ENCODE peak calls at places on chromosomes 4 and X, in seven cellular contexts. L, Z, S, C, K, U and A are unnamed samples.

GRCh38 chr4:1408418-1408817 is 2.2 kb upstream of the NKX1-1 start:
- DNase-seq in C (no peak), U (no peak), K (peak; percentile 69), Z (no peak), L (no peak), S (no peak), A (no peak)

GRCh38 chr4:10734697-10735096 is 50.1 kb upstream of the CLNK start:
- DNase-seq in S (no peak), C (no peak), Z (no peak), L (no peak), U (no peak), K (no peak), A (no peak)

GRCh38 chr4:89586318-89586717 is 250.6 kb downstream of the SNCA start:
- DNase-seq in S (no peak), K (no peak), U (no peak), Z (no peak), L (no peak), C (peak; percentile 6), A (no peak)

GRCh38 chr4:19739101-19739651 is 512.5 kb upstream of the SLIT2 start:
- DNase-seq in K (no peak), C (peak; percentile 85), Z (peak; percentile 95), S (peak; percentile 89), U (no peak), L (peak; percentile 78), A (peak; percentile 49)

GRCh38 chr4:113979157-113979972 is at the start of gene ARSJ:
- DNase-seq in U (peak; percentile 54), Z (peak; percentile 88), S (peak; percentile 75), L (peak; percentile 80), C (peak; percentile 91), K (peak; percentile 93), A (peak; percentile 67)

GRCh38 chrX:153768311-153769157 is 4.5 kb downstream of the PLXNB3 start:
- DNase-seq in C (no peak), L (no peak), U (peak; percentile 7), K (peak; percentile 53), S (no peak), Z (no peak), A (no peak)

GRCh38 chr4:37737456-37737855 is 51.3 kb upstream of the RELL1 start:
- DNase-seq in U (no peak), Z (peak; percentile 52), S (peak; percentile 78), L (peak; percentile 47), K (no peak), C (peak; percentile 69), A (peak; percentile 38)

GRCh38 chr4:75630174-75630931 is at the start of gene CDKL2:
- DNase-seq in L (peak; percentile 36), Z (peak; percentile 62), C (peak; percentile 89), K (peak; percentile 95), S (peak; percentile 89), U (peak; percentile 96), A (peak; percentile 93)

GRCh38 chrX:40434947-40435346 is 145.8 kb upstream of the ATP6AP2 start:
- DNase-seq in S (no peak), U (no peak), L (peak; percentile 62), K (peak; percentile 28), C (peak; percentile 4), Z (peak; percentile 25), A (no peak)

GRCh38 chr4:124710911-124711310 is 1.6 kb downstream of the ANKRD50 start:
- DNase-seq in U (no peak), S (no peak), L (peak; percentile 28), K (no peak), C (peak; percentile 57), Z (peak; percentile 29), A (no peak)

GRCh38 chr4:40579983-40580382 is 49.7 kb downstream of the RBM47 start:
- DNase-seq in S (peak; percentile 92), C (peak; percentile 38), Z (peak; percentile 78), K (no peak), U (no peak), L (peak; percentile 84), A (peak; percentile 49)

GRCh38 chr4:1211371-1211770 is 37.6 kb downstream of the CTBP1 start:
- DNase-seq in K (peak; percentile 69), U (peak; percentile 3), Z (no peak), S (no peak), L (no peak), C (no peak), A (no peak)

GRCh38 chr4:21205821-21206531 is 505.7 kb downstream of the PACRGL start:
- DNase-seq in C (no peak), U (no peak), L (no peak), K (no peak), Z (no peak), S (no peak), A (no peak)

GRCh38 chrX:106404512-106404911 is 207.3 kb upstream of the RADX start:
- DNase-seq in U (no peak), S (peak; percentile 55), K (no peak), C (peak; percentile 6), L (no peak), Z (no peak), A (peak; percentile 11)

GRCh38 chr4:144703494-144703893 is 57.5 kb downstream of the HHIP start:
- DNase-seq in K (peak; percentile 18), S (no peak), L (no peak), Z (no peak), U (no peak), C (no peak), A (no peak)

GRCh38 chr4:171519457-171519856 is 293.7 kb upstream of the GALNTL6 start:
- DNase-seq in L (no peak), Z (no peak), C (no peak), S (no peak), K (no peak), U (no peak), A (no peak)

GRCh38 chr4:3440979-3441500 is 728 bp upstream of the HGFAC start:
- DNase-seq in Z (no peak), S (peak; percentile 66), K (peak; percentile 70), L (peak; percentile 26), U (no peak), C (peak; percentile 52), A (peak; percentile 42)

GRCh38 chr4:89171176-89171575 is 59.8 kb downstream of the TIGD2 start:
- DNase-seq in C (no peak), K (no peak), Z (no peak), S (no peak), U (no peak), L (no peak), A (no peak)

GRCh38 chrX:153681175-153681574 is 6.6 kb upstream of the SLC6A8 start:
- DNase-seq in K (no peak), S (no peak), Z (no peak), U (no peak), C (no peak), L (no peak), A (no peak)

GRCh38 chrX:137428251-137428661 is 137.7 kb upstream of the ZIC3 start:
- DNase-seq in C (no peak), S (no peak), Z (no peak), U (no peak), L (no peak), K (peak; percentile 61), A (no peak)

DNA sequence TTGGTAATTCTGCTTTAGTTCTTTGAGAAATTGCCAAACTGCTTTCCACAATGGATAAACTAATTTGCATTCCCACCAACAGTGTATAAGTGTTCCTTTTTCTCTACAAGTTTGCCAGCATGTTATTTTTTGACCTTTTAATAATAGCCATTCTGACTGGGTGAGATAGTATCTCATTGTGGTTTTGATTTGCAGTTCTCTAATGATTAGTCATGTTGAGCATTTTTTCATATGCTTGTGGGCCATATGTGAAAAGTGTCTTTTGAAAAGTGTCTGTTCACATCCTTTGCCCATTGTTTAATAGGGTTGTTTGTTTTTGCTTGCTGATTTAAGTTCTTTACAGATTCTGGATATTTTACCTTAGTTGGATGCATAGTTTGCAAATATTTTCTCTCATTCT is 25.9 kb downstream of the ENPEP start:
- DNase-seq in L (peak; percentile 40), U (no peak), Z (peak; percentile 35), S (no peak), C (peak; percentile 51), K (no peak), A (no peak)
- TF ChIP-seq CTCF in L (no peak), U (no peak), Z (no peak), S (no peak), C (no peak), K (no peak), A (no peak)

DNA sequence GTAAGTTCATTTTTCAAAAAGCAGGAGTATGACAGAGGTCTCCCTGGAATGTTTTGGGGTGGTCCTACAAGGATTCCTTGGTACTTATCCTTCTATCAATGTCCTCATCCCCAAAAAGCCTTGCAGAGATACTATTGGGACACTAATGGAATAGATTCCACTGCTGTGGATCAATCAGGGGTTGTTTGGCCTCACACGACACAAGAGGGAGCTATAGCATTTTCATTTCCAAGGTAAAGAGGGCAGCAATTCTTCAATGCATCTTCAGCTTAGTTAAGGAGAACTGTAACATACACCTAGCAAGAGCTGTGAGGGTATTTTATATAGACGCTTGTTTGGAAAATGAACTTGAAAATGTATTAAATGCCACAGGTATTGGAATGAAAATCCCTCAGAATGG is 50.9 kb downstream of the USP26 start:
- DNase-seq in S (peak; percentile 50), Z (peak; percentile 8), C (peak; percentile 0), L (peak; percentile 0), K (no peak), U (no peak), A (peak; percentile 8)
- TF ChIP-seq CTCF in S (peak; percentile 52), Z (peak; percentile 42), C (no peak), L (peak; percentile 5), K (no peak), U (peak; percentile 36), A (no peak)

DNA sequence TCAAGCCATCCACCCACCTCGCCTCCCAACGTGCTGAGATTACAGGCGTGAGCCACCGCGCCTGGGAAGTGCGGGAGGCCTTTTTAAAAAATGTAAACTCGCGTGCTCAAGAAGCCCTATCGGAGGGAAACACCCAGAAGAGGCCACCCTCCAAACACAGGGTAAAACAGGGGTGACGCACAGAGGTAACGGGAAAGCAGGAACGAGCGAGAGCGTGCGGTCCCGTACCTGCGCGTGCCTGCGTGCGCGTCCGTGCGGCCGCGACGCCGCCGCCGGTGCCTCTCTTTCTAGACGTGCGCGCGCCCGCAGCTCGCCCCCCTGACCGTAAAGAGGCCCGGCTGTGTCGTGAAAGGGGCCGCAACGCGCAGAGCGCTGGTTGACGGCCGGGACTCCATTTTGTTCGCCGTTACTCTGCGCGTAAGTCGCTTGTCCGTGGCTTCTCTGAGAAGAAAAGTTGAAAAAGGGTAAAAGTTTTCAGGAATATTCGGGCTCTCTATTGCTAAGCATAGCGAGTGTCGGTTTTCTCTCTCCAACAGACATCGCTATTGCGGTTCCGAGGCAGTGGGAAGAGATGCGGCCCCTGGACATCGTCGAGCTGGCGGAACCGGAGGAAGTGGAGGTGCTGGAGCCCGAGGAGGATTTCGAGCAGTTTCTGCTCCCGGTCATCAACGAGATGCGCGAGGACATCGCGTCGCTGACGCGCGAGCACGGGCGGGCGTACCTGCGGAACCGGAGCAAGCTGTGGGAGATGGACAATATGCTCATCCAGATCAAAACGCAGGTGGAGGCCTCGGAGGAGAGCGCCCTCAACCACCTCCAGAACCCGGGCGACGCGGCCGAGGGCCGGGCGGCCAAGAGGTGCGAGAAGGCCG is at the start of gene MRFAP1:
- DNase-seq in K (peak; percentile 99), Z (peak; percentile 97), C (peak; percentile 99), S (peak; percentile 98), L (peak; percentile 94), U (peak; percentile 95), A (peak; percentile 92)
- TF ChIP-seq CTCF in K (no peak), Z (no peak), C (no peak), S (no peak), L (no peak), U (no peak), A (no peak)

DNA sequence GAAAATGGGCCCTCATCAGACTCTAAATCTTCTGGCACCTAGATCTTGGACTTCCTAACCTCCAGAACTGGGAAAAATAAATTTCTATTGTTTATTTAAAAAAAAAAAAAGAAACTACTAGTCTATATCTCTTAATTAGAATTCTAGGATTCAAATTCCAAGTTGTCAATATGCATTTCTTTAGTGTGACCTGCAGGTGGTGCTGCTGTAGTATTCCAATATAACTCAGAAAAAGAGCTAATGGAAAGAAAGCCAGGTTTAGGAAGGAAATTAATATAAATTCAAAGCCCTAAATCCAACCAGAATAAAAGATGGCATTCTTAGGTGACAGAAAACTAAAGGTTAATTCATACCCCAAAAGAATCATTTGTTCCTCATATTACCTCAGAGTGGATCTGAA is 80.0 kb upstream of the NALF2 start:
- DNase-seq in C (peak; percentile 8), Z (peak; percentile 5), S (peak; percentile 14), U (no peak), L (peak; percentile 5), K (no peak), A (no peak)
- TF ChIP-seq CTCF in C (peak; percentile 14), Z (peak; percentile 29), S (no peak), U (no peak), L (peak; percentile 46), K (no peak), A (peak; percentile 17)